ENCODE peak calls at places on chromosomes 16 and 17, in five cellular contexts. F is colonic mucosa, R is activated B cell treated with CpG ODN at 0.5 μM for 24 hours, W is body of pancreas, E is progenitor cell of endocrine pancreas. G is an unnamed sample.

GRCh38 chr17:17783121-17783824 is 53.5 kb downstream of the SREBF1 start:
- DNase-seq in F (peak; percentile 78), R (peak; percentile 32), W (peak; percentile 81), E (peak; percentile 40), G (no peak)

GRCh38 chr17:38320482-38320881 is 23.3 kb downstream of the GPR179 start:
- DNase-seq in F (no peak), R (no peak), W (no peak), E (no peak), G (no peak)

GRCh38 chr16:77387810-77388209 is 47.0 kb downstream of the ADAMTS18 start:
- DNase-seq in F (no peak), R (no peak), W (no peak), E (no peak), G (no peak)

GRCh38 chr16:4578961-4579530 is 22.9 kb downstream of the C16orf96 start:
- DNase-seq in F (no peak), R (no peak), W (no peak), E (no peak), G (no peak)

GRCh38 chr17:9162275-9162985 is 141.1 kb downstream of the NTN1 start:
- DNase-seq in F (no peak), R (no peak), W (no peak), E (no peak), G (no peak)

GRCh38 chr17:45312477-45313418 is 4.1 kb downstream of the MAP3K14 start:
- DNase-seq in F (no peak), R (no peak), W (no peak), E (no peak), G (no peak)

GRCh38 chr16:77057161-77057736 is 133.7 kb upstream of the MON1B start:
- DNase-seq in F (no peak), R (no peak), W (no peak), E (no peak), G (no peak)

GRCh38 chr16:68194263-68194662 is 41.7 kb downstream of the ESRP2 start:
- DNase-seq in F (no peak), R (no peak), W (no peak), E (no peak), G (no peak)

DNA sequence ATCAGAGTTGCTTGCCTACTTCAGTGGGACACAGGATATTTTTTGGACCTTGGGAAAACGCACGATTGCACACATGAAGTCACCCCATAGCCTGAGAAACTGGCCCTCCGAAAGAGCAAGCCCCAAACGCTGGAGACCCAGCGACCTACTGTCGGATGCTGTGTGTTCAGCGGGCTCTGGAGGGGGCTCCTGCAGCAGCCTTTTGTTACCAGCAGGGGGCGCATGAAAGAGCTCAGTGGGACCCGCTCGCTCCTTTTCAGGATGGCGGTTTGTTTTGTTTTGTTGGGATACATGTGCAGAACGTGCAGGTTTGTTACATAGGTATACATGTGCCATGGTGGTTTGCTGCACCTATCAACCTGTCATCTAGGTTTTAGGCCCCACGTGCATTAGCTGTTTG is 28.4 kb downstream of the MYH3 start:
- DNase-seq in F (no peak), R (no peak), W (no peak), E (no peak), G (no peak)
- TF ChIP-seq CTCF in F (no peak), R (no peak), W (no peak), E (peak; percentile 48), G (peak; percentile 47)

DNA sequence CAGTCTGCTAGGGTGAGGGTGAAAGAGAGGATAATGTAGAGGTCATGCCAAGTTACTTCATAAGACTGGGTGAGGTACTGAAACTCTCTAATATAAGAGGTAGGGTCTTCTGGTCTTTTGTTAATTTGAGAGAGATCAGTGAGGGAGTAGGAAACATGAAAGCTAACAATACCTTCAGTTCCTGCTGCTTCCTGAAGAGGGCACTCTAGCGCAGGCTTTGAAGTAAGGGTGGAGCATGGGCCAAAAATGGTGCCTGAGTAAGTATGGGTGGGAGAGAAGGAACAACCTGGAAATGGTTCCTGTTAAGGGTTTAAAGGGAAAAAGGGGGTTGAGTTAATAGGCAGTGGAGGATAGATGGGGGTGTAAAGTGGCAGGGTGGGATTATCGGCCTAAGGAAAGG is 2449.5 kb downstream of the TP53TG3F start:
- DNase-seq in F (no peak), R (no peak), W (no peak), E (no peak), G (no peak)
- TF ChIP-seq CTCF in F (no peak), R (no peak), W (no peak), E (no peak), G (no peak)

GRCh38 chr16:10949424-10949970 is 5.1 kb downstream of the CLEC16A start:
- DNase-seq in F (no peak), R (peak; percentile 74), W (peak; percentile 39), E (no peak), G (peak; percentile 84)
- TF ChIP-seq CTCF in F (no peak), R (no peak), W (peak; percentile 10), E (no peak), G (peak; percentile 50)

GRCh38 chr16:49542391-49542891 is 168.8 kb downstream of the C16orf78 start:
- DNase-seq in F (no peak), R (no peak), W (no peak), E (no peak), G (no peak)

GRCh38 chr16:49543315-49543946 is 169.8 kb downstream of the C16orf78 start:
- DNase-seq in F (peak; percentile 26), R (no peak), W (no peak), E (no peak), G (no peak)

GRCh38 chr16:49537924-49538455 is 164.4 kb downstream of the C16orf78 start:
- DNase-seq in F (no peak), R (no peak), W (no peak), E (no peak), G (no peak)

GRCh38 chr16:49539758-49540157 is 166.2 kb downstream of the C16orf78 start:
- DNase-seq in F (no peak), R (no peak), W (no peak), E (no peak), G (no peak)

GRCh38 chr16:49540836-49541235 is 167.2 kb downstream of the C16orf78 start:
- DNase-seq in F (no peak), R (no peak), W (no peak), E (no peak), G (no peak)
- TF ChIP-seq CTCF in F (no peak), R (no peak), W (no peak), E (no peak), G (no peak)

DNA sequence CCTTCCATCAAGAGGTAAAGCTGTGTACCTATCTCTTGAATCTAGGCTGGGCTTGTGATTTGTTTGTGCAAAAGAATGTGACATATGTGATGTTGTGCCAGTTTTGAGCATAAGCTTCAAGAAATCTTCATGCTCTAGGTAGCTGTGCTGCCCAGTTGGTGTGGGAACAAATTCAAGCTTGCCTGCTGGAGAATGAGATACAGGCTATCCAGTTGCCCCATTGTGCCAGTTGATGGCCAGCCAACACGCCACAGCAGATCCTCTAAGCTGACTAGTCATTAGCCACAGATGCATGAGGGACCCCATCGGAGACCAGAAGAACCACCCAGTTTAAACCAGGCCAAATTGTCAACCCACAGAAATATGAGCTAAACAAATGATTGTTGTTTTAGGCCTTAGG is 180.5 kb upstream of the MPHOSPH6 start:
- DNase-seq in F (no peak), R (no peak), W (no peak), E (no peak), G (no peak)
- TF ChIP-seq CTCF in F (no peak), R (no peak), W (no peak), E (no peak), G (no peak)

DNA sequence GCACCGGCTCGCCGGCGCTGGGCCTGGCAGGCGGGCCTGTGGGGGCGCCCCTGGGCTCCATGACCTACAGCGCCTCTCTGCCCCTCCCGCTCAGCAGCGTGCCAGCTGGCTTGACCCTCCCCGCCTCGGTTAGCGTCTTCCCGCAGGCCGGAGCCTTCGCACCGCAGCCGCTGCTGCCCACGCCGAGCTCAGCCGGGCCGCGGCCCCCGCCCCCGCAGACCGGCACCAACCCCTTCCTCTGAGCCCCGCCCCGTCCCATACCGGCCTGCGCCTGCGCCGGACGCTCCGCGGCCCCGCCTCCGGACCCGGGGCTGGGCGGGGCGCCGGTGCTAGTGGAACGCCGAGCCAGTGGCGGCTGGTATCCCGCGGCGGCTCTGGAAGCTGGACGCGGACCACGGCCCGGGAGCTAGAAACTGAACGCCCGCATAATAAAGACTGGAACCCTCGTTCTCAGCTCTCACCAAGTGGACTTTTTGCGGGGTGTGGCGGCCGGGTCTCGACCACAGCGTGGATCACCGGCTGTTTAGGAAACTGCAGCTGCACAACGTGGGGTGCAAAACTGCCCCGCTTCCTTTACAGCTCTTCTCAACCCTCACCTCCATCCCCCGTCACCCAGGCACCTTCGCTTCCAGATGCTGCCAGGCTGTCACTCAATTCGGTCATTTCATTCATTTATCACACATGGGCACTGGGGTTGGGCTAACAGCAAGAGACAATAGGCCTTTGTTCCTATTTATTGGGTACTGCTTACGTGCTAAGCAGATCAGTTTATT is 4.9 kb upstream of the SPATA20 start:
- DNase-seq in F (peak; percentile 92), R (peak; percentile 92), W (peak; percentile 89), E (peak; percentile 79), G (peak; percentile 76)
- TF ChIP-seq CTCF in F (no peak), R (no peak), W (peak; percentile 5), E (peak; percentile 31), G (peak; percentile 29)

GRCh38 chr17:7782237-7782636 is 51.8 kb upstream of the KDM6B start:
- DNase-seq in F (no peak), R (no peak), W (no peak), E (no peak), G (no peak)
- TF ChIP-seq CTCF in F (no peak), R (no peak), W (no peak), E (no peak), G (no peak)

DNA sequence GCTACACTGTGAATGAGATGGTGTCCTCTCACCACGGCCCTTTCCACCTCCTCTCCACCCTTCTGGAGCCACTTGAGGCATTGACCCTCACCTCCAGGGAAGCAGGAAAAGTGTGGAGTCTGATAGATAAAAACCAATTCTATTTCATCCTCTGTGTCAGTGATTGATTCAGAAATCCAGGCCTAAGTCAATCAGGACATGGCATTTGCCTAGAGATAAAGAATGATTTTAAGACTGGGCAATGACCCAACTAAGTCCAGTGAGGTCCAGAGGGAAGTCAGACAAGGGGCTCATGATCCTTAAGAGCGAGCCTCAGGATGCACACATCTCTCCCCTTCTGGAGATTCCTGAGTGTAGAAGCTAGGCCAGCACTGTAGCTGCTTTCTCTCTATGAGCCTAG is 41.1 kb upstream of the TNRC6A start:
- DNase-seq in F (no peak), R (no peak), W (no peak), E (no peak), G (no peak)
- TF ChIP-seq CTCF in F (no peak), R (no peak), W (no peak), E (no peak), G (no peak)

DNA sequence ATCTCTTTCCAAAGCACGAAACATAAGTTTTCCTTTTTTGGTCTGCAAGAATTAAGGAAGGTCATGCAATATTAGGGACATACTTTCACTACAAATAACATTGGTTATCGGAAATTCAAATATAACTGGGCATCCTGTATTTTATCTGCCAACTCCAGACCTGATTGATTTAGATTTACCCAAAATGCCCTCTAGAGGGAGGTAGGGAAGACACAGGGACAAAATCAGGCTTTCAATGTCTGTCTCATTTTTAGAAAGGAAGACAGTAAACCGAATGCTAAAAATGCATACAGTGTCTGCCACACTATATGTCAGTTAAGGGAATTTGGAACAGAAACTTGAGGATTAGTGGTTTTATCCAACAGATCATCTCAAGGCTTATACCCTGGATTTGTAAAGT is 161.7 kb upstream of the SOX9 start:
- DNase-seq in F (no peak), R (no peak), W (no peak), E (no peak), G (no peak)
- TF ChIP-seq CTCF in F (peak; percentile 51), R (no peak), W (peak; percentile 44), E (peak; percentile 42), G (no peak)

G was measured in CD14-positive monocyte.